ENCODE peak calls at places on chromosomes 16 and 17, in four cellular contexts. O, R, J and G are unnamed samples.

GRCh38 chr16:30380072-30380471 is 2.3 kb downstream of the SEPTIN1 start:
- DNase-seq in O (no peak), R (no peak), J (no peak), G (no peak)

GRCh38 chr16:55567382-55567781 is 898 bp downstream of the CAPNS2 start:
- DNase-seq in O (no peak), R (no peak), J (no peak), G (no peak)

GRCh38 chr16:8675183-8676159 is 1.1 kb downstream of the ABAT start:
- DNase-seq in O (no peak), R (no peak), J (peak), G (no peak)

GRCh38 chr17:20068445-20068844 is 59.3 kb downstream of the SPECC1 start:
- DNase-seq in O (no peak), R (no peak), J (no peak), G (no peak)

GRCh38 chr16:10969615-10970014 is 25.3 kb downstream of the CLEC16A start:
- DNase-seq in O (no peak), R (no peak), J (no peak), G (no peak)

GRCh38 chr16:2042171-2042570 is 5.5 kb downstream of the NTHL1 start:
- DNase-seq in O (no peak), R (no peak), J (no peak), G (no peak)

GRCh38 chr16:49277766-49278566 is 3.7 kb downstream of the CBLN1 start:
- DNase-seq in O (no peak), R (peak), J (no peak), G (no peak)

GRCh38 chr17:48429638-48430586 is at the start of gene SKAP1:
- DNase-seq in O (no peak), R (peak), J (peak), G (no peak)

GRCh38 chr17:73427198-73427597 is 115.4 kb upstream of the CDC42EP4 start:
- DNase-seq in O (no peak), R (no peak), J (no peak), G (no peak)

GRCh38 chr17:77385750-77386501 is 245.2 kb downstream of the SEC14L1 start:
- DNase-seq in O (peak), R (no peak), J (no peak), G (no peak)

GRCh38 chr17:81869221-81870154 is 1.6 kb downstream of the ARHGDIA start:
- DNase-seq in O (peak), R (peak), J (peak), G (no peak)

GRCh38 chr17:76710863-76711611 is at the start of gene MXRA7:
- DNase-seq in O (peak), R (peak), J (peak), G (no peak)

DNA sequence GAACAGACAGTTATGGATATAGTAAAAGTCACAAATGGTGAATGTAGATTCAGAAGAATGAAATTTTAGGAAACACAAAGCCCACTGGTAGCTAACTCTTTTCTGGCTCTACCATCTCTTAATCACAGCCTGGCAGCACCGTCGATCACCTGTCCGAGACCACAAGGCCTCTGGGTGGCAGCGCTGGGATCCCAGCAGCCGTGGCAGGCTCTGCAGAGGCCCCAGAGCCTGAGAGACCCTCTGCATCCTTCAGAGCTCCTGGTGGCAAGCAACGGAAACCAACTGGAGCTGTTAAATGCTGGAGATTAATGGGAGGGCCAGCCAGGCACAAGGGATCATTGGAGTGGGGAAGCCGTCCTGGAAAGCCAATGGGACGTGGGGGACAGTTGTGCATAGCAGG is 26.3 kb downstream of the LAT start:
- DNase-seq in O (no peak), R (peak), J (no peak), G (no peak)
- TF ChIP-seq CTCF in O (peak), R (peak), J (no peak), G (no peak)

GRCh38 chr17:13619462-13619861 is 17.7 kb upstream of the HS3ST3A1 start:
- DNase-seq in O (no peak), R (peak), J (no peak), G (no peak)
- TF ChIP-seq CTCF in O (no peak), R (peak), J (no peak), G (no peak)

GRCh38 chr17:74859439-74860228 is at the start of gene GRIN2C:
- DNase-seq in O (peak), R (no peak), J (no peak), G (no peak)
- TF ChIP-seq CTCF in O (no peak), R (peak), J (peak), G (peak)

DNA sequence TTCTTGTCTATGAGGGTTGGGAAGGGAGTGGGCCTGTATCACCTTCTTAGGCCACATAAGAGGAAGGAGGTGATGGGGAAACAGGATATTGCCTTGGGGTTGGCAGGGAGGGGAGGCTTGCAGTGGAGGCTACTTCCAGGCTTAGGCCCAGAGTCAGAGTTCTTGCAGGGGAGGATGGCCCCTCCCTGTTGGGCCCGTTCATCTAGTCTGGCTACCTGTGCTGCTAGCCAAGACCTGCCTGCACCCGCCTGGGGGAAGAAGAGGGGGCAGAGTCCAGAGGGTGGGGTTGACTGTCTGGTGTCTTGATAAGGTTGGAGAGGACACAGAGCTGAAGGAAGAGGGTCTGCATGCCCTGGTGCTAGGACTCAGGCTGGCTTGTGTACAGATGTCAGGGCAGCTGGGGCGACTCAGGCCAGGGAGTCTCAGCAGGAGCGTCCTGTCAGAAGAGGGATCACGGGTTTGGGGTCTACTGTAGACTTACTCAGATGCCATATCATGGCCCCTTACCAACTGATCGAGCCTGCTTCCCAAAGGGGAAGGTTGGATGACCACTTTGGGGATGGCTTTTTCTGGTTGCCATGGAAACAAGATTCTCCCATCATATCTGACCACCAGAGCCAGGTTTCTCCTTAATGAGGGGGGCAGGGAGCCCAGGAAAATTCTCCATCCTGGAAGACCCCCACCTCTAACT is 5.3 kb downstream of the KDM6B start:
- DNase-seq in O (no peak), R (no peak), J (no peak), G (peak)
- TF ChIP-seq CTCF in O (no peak), R (no peak), J (no peak), G (no peak)

DNA sequence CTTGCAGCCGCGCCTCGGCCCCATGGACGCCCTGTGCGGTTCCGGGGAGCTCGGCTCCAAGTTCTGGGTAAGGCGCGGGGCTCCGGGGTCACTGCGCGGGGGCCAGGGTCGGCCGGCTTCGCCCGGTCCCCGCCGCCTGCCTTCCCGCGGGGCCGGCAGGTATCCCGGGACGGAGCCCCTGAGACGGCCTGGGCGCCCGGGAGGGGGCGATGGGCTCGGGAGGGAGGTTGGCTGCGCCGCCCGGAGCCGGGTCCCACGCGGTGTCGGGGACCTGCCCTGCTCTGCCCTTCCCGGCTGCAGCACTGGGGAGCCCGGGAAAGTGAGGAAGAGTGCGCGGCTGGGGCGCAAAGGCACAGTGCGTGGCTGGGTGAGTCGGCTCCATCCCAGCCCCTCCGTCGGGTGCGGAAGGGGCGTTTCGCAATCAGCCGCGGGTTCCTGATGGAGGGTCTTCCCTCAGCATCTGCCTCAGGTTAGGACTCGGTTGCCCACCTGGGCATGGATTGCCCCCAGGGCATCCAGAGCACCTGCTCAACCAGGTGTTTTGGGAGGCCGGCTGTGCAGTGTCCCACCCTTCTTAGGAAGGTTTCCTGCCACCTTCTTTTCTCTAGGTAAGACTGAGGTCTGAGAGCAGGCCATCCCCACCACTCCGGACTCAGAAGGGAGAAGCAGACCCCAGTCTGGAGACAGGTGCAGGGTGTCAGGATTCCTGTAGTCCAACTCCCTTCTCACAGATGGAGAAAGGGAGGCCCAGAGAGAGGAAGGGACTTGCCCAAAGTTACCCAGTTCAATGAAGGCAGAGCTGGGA is 436 bp downstream of the ABCC3 start:
- DNase-seq in O (no peak), R (peak), J (no peak), G (no peak)
- TF ChIP-seq CTCF in O (no peak), R (no peak), J (no peak), G (peak)

GRCh38 chr17:35944151-35944550 is 638 bp upstream of the LYZL6 start:
- DNase-seq in O (no peak), R (no peak), J (no peak), G (no peak)

GRCh38 chr17:35943537-35943936 is at the start of gene LYZL6:
- DNase-seq in O (no peak), R (no peak), J (no peak), G (no peak)

GRCh38 chr17:35942588-35943186 is 826 bp downstream of the LYZL6 start:
- DNase-seq in O (peak), R (no peak), J (no peak), G (no peak)

GRCh38 chr17:35947156-35947585 is 3.7 kb upstream of the LYZL6 start:
- DNase-seq in O (peak), R (peak), J (peak), G (no peak)

DNA sequence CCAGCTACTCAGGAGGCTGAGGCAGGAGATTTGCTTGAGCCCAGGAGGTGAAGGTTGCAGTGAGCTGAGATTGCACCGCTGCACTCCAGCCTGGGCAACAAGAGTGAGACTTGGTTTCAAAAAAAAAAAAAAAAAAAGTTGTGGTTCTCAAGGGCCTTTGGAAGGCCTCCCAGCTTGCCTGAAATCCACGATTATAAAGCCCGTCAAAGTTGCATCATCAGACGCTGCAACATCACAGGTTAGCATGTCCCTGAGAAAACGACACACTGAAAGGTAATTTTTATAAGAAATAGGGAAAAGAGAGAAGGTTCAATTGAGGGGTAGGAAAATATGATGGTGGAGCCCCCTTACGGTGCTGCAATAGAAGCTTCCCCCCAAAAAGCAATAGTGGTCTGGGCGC is 4.6 kb upstream of the LYZL6 start:
- DNase-seq in O (no peak), R (no peak), J (no peak), G (no peak)
- TF ChIP-seq CTCF in O (no peak), R (no peak), J (no peak), G (no peak)

GRCh38 chr17:4406386-4406785 is 27.4 kb upstream of the SPNS3 start:
- DNase-seq in O (no peak), R (no peak), J (no peak), G (no peak)
- TF ChIP-seq CTCF in O (no peak), R (no peak), J (no peak), G (no peak)

DNA sequence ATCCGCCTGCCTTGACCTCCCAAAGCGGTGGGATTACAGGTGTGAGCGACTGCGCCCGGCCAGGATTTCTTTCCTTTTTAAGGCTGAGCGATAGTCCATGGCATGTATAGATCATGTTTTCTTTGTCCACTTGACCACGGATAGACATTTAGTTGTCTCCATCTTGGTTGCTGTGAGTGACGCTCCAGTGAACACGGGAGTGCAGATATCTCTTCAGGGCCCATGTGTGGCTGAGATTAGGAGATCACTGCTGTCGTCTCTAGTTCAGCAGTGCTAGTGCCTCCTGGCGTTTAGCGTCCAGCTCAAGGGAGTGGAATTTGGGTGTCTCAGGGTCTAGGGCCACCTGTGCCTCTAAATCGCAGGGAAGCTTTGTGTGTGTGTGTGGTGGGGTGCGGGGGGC is 41.5 kb downstream of the ABCC1 start:
- DNase-seq in O (peak), R (no peak), J (no peak), G (no peak)
- TF ChIP-seq CTCF in O (peak), R (no peak), J (no peak), G (no peak)

GRCh38 chr17:29194669-29195068 is 14.5 kb upstream of the MYO18A start:
- DNase-seq in O (no peak), R (no peak), J (no peak), G (no peak)
- TF ChIP-seq CTCF in O (no peak), R (no peak), J (no peak), G (no peak)

DNA sequence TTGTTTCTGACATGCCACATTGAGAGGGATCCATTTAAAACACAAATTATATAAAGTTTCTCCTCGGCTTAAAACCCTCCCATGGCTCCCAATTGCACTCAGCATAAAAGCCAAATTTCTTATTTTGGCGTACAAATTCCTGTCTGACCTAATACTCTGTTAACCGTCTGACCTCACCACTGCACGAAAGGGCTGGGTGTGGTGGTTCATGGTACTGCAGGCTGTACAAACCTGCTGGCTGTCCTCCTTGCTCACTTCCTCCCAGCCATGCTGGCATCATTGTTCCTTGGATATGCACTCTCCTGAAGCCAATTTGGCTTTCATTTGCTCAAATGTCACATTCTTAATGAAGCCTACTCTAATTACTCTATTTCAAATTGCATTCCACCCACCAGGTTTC is 301.6 kb upstream of the C16orf82 start:
- DNase-seq in O (peak), R (peak), J (no peak), G (no peak)
- TF ChIP-seq CTCF in O (peak), R (peak), J (peak), G (no peak)